ENCODE peak calls at places on chromosomes 2 and 18, in seven cellular contexts. V is cardiac muscle cell; J is heart right ventricle; Z is caudate nucleus; S is upper lobe of right lung; A is CD8-positive, alpha-beta memory T cell; P is A549. N is an unnamed sample.

GRCh38 chr18:55448390-55448789 is 139.6 kb downstream of the TCF4 start:
- DNase-seq in V (no peak), J (no peak), Z (no peak), S (no peak), A (no peak), P (no peak), N (no peak)

GRCh38 chr2:168454737-168455691 is 1.1 kb upstream of the CERS6 start:
- DNase-seq in V (no peak), J (no peak), Z (no peak), S (no peak), A (no peak), P (peak; percentile 5), N (no peak)

GRCh38 chr2:85801871-85802270 is 48.1 kb downstream of the ATOH8 start:
- DNase-seq in V (no peak), J (no peak), Z (no peak), S (no peak), A (no peak), P (no peak), N (no peak)

GRCh38 chr2:195561205-195562032 is 95.6 kb upstream of the SLC39A10 start:
- DNase-seq in V (no peak), J (no peak), Z (no peak), S (no peak), A (no peak), P (peak; percentile 75), N (no peak)

GRCh38 chr2:177665328-177665727 is 272.8 kb downstream of the AGPS start:
- DNase-seq in V (no peak), J (no peak), Z (no peak), S (no peak), A (no peak), P (no peak), N (no peak)

GRCh38 chr2:16285813-16286510 is 345.6 kb downstream of the MYCN start:
- DNase-seq in V (no peak), J (no peak), Z (no peak), S (no peak), A (no peak), P (no peak), N (no peak)

GRCh38 chr2:43178602-43179542 is 47.5 kb downstream of the ZFP36L2 start:
- DNase-seq in V (peak; percentile 43), J (peak; percentile 68), Z (no peak), S (peak; percentile 82), A (no peak), P (peak; percentile 90), N (no peak)

GRCh38 chr2:174012347-174013309 is 47.5 kb upstream of the SP3 start:
- DNase-seq in V (no peak), J (peak; percentile 81), Z (no peak), S (peak; percentile 85), A (peak; percentile 27), P (no peak), N (peak; percentile 16)

GRCh38 chr2:48344441-48344756 is 185.6 kb upstream of the STON1 start:
- DNase-seq in V (no peak), J (no peak), Z (no peak), S (no peak), A (no peak), P (no peak), N (no peak)

GRCh38 chr2:6986251-6986893 is 69.2 kb downstream of the RNF144A start:
- DNase-seq in V (no peak), J (no peak), Z (no peak), S (no peak), A (no peak), P (peak; percentile 17), N (no peak)

GRCh38 chr18:61551586-61551985 is 218.4 kb downstream of the CDH20 start:
- DNase-seq in V (peak; percentile 85), J (no peak), Z (no peak), S (no peak), A (peak; percentile 5), P (peak; percentile 71), N (peak; percentile 19)

GRCh38 chr18:49486617-49486958 is 446 bp downstream of the C18orf32 start:
- DNase-seq in V (no peak), J (no peak), Z (no peak), S (no peak), A (no peak), P (no peak), N (no peak)

GRCh38 chr2:69682525-69682924 is 39.0 kb upstream of the AAK1 start:
- DNase-seq in V (no peak), J (no peak), Z (no peak), S (no peak), A (no peak), P (no peak), N (no peak)

GRCh38 chr2:128286011-128286721 is 32.5 kb downstream of the HS6ST1 start:
- DNase-seq in V (no peak), J (peak; percentile 6), Z (no peak), S (no peak), A (no peak), P (no peak), N (no peak)

GRCh38 chr2:43942001-43942400 is 53.8 kb downstream of the LRPPRC start:
- DNase-seq in V (no peak), J (no peak), Z (no peak), S (no peak), A (no peak), P (no peak), N (no peak)

GRCh38 chr18:23077493-23078256 is 57.6 kb upstream of the CABLES1 start:
- DNase-seq in V (peak; percentile 9), J (no peak), Z (no peak), S (no peak), A (no peak), P (peak; percentile 73), N (no peak)

GRCh38 chr2:95382128-95382645 is 20.3 kb upstream of the FAHD2A start:
- DNase-seq in V (no peak), J (no peak), Z (no peak), S (peak; percentile 63), A (no peak), P (no peak), N (no peak)

GRCh38 chr2:235050992-235051351 is 99.2 kb downstream of the SH3BP4 start:
- DNase-seq in V (peak; percentile 36), J (peak; percentile 91), Z (peak; percentile 44), S (peak; percentile 83), A (no peak), P (peak; percentile 42), N (no peak)

GRCh38 chr2:229815858-229816257 is 101.5 kb upstream of the DNER start:
- DNase-seq in V (no peak), J (no peak), Z (no peak), S (no peak), A (no peak), P (peak; percentile 9), N (no peak)

GRCh38 chr2:130920417-130921030 is 83.8 kb downstream of the ARHGEF4 start:
- DNase-seq in V (peak; percentile 83), J (peak; percentile 44), Z (no peak), S (no peak), A (peak; percentile 10), P (peak; percentile 71), N (peak; percentile 28)

GRCh38 chr2:74416721-74417120 is 4.7 kb downstream of the C2orf81 start:
- DNase-seq in V (no peak), J (no peak), Z (no peak), S (no peak), A (no peak), P (no peak), N (no peak)

DNA sequence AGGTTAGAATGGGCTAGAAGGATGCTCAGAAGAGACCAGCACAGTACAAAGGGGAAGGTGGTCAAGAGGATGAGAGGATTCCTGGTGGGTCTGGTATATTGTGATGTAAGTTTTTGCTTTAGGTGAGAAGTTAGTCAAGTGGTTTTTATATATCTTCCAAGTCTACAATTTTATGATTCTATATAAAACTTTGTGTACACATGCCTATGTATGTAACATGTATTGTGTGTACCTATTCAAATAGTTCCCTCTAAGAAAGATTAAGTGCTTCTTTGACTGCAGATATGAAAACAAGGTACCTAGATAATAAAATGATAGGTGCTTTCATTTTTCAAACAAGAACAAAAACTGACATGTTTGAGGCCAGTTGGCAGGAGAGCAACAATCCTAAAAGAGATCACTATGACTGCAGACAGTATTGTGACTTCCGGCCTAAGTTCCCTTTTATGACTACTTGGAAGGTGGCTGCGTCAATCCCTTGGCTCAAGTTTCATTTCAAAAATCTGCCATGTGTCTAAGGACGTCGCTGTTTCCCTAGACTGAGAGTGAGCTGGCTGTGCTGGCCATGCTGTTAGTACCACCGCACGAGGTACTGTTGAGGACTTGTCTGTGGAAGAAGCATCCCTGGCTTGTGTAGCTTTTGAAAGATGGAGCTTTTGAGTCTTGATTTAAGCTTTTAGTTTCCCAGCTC is 123.1 kb downstream of the PRPF40A start:
- DNase-seq in V (no peak), J (no peak), Z (no peak), S (no peak), A (no peak), P (no peak), N (no peak)
- H3K27ac ChIP-seq in V (no peak overlapping the region), J (no peak overlapping the region), Z (peak overlapping the region; percentile 55), S (no peak overlapping the region), A (no peak overlapping the region), P (no peak overlapping the region), N (no peak overlapping the region)

DNA sequence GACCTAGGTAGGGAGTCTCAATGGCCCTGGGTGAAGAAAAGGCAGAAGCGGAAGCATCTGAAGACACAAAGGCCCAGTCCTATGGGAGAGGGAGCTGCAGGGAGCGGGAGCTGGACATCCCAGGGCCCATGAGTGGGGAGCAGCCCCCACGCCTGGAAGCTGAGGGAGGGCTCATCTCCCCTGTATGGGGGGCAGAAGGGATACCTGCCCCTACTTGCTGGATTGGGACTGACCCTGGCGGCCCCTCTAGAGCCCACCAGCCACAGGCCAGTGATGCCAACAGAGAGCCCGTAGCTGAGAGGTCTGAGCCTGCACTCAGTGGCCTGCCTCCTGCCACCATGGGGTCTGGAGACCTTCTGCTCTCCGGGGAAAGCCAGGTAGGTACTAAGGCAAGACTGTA is 13.2 kb downstream of the CEP68 start:
- DNase-seq in V (no peak), J (no peak), Z (no peak), S (no peak), A (no peak), P (no peak), N (no peak)
- H3K27ac ChIP-seq in V (no peak overlapping the region), J (peak overlapping the region; percentile 72), Z (peak overlapping the region; percentile 71), S (peak overlapping the region; percentile 61), A (no peak overlapping the region), P (peak overlapping the region; percentile 58), N (no peak overlapping the region)

GRCh38 chr2:17611036-17611435 is 70.5 kb downstream of the VSNL1 start:
- DNase-seq in V (no peak), J (no peak), Z (no peak), S (no peak), A (no peak), P (no peak), N (no peak)
- H3K27ac ChIP-seq in V (no peak overlapping the region), J (peak overlapping the region; percentile 76), Z (no peak overlapping the region), S (no peak overlapping the region), A (no peak overlapping the region), P (no peak overlapping the region), N (no peak overlapping the region)

DNA sequence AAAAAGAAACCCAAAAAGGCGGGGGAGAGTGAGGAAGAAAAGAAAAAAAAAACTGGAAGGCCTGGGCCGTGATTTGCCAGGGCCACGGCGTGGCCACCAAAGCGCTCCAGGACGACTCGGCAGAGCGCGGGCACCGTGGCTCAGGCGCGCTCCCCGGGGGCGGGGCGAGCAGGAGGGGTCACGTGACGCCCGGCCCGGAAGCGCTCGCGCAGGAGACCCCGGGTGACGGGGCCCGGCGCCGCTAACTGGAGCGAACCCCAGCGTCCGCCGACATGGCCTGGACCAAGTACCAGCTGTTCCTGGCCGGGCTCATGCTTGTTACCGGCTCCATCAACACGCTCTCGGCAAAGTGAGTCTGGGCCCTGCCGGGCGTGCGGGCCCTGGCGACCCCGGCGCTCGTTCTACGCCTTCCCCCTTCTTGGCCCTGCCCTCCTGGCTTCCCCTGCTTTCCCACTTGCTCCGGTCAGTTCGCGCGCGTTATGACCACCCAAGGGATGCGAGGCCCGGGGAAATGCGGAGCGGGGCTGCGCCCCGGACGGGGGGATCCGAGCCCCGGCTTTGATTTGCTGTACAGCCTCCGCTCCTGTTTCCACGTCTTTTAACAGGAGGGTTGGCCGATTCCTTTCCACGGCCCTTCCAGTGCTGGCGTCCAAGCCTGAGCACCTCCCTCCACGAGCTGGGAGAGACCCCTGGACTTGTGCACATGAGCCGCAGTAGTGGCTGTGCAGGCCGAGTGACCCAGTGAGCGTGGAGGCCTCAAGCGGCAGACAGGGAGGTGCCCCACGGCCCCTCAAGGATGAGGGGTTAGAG is at the start of gene SLC35F6:
- DNase-seq in V (peak; percentile 89), J (peak; percentile 88), Z (peak; percentile 35), S (peak; percentile 92), A (peak; percentile 79), P (peak; percentile 86), N (peak; percentile 81)
- H3K27ac ChIP-seq in V (no peak within 1 kb of the TSS), J (peak within 1 kb of the TSS; percentile 97), Z (peak within 1 kb of the TSS; percentile 88), S (peak within 1 kb of the TSS; percentile 95), A (peak within 1 kb of the TSS; percentile 88), P (peak within 1 kb of the TSS; percentile 95), N (peak within 1 kb of the TSS; percentile 81)